ENCODE peak calls at places on chromosomes 16 and 17, in eight cellular contexts. One of them, this sample, is unnamed.

GRCh38 chr17:41354538-41354937 is 3.9 kb upstream of the KRT33A start:
- DNase-seq in stimulated activated CD4-positive, alpha-beta T cell treated with anti-CD3 and anti-CD28 coated beads, Interleukin-4, amount 100 ng/mL, for 4 hours: no peak
- DNase-seq in K562: no peak
- DNase-seq in stimulated activated naive B cell treated with anti-CD40 and anti-IgM and Interleukin-4, amounts not matched to agents 10 μg/mL and 1 μg/mL and 100 μg/mL, for 72 hours: no peak
- DNase-seq in GM04504: no peak
- DNase-seq in foreskin fibroblast: no peak
- DNase-seq in uterus: no peak
- DNase-seq in MV-4-11: peak; percentile 90
- DNase-seq in this sample: no peak

GRCh38 chr17:1961187-1961586 is 63.9 kb downstream of the RTN4RL1 start:
- DNase-seq in K562: no peak
- DNase-seq in stimulated activated naive B cell treated with anti-CD40 and anti-IgM and Interleukin-4, amounts not matched to agents 10 μg/mL and 1 μg/mL and 100 μg/mL, for 72 hours: no peak
- DNase-seq in uterus: no peak
- DNase-seq in foreskin fibroblast: no peak
- DNase-seq in MV-4-11: no peak
- DNase-seq in GM04504: no peak
- DNase-seq in stimulated activated CD4-positive, alpha-beta T cell treated with anti-CD3 and anti-CD28 coated beads, Interleukin-4, amount 100 ng/mL, for 4 hours: no peak
- DNase-seq in this sample: no peak

GRCh38 chr16:80744856-80745255 is 59.5 kb downstream of the CDYL2 start:
- DNase-seq in foreskin fibroblast: no peak
- DNase-seq in uterus: no peak
- DNase-seq in K562: no peak
- DNase-seq in GM04504: no peak
- DNase-seq in stimulated activated naive B cell treated with anti-CD40 and anti-IgM and Interleukin-4, amounts not matched to agents 10 μg/mL and 1 μg/mL and 100 μg/mL, for 72 hours: no peak
- DNase-seq in stimulated activated CD4-positive, alpha-beta T cell treated with anti-CD3 and anti-CD28 coated beads, Interleukin-4, amount 100 ng/mL, for 4 hours: no peak
- DNase-seq in MV-4-11: peak; percentile 8
- DNase-seq in this sample: no peak

GRCh38 chr16:66493490-66494401 is 56.2 kb downstream of the TK2 start:
- DNase-seq in stimulated activated CD4-positive, alpha-beta T cell treated with anti-CD3 and anti-CD28 coated beads, Interleukin-4, amount 100 ng/mL, for 4 hours: no peak
- DNase-seq in K562: no peak
- DNase-seq in foreskin fibroblast: no peak
- DNase-seq in GM04504: no peak
- DNase-seq in MV-4-11: no peak
- DNase-seq in stimulated activated naive B cell treated with anti-CD40 and anti-IgM and Interleukin-4, amounts not matched to agents 10 μg/mL and 1 μg/mL and 100 μg/mL, for 72 hours: no peak
- DNase-seq in uterus: peak; percentile 9
- DNase-seq in this sample: no peak

GRCh38 chr16:65672960-65673359 is 551.1 kb upstream of the CDH11 start:
- DNase-seq in GM04504: peak; percentile 14
- DNase-seq in MV-4-11: no peak
- DNase-seq in foreskin fibroblast: peak; percentile 46
- DNase-seq in stimulated activated naive B cell treated with anti-CD40 and anti-IgM and Interleukin-4, amounts not matched to agents 10 μg/mL and 1 μg/mL and 100 μg/mL, for 72 hours: no peak
- DNase-seq in K562: peak; percentile 16
- DNase-seq in uterus: no peak
- DNase-seq in stimulated activated CD4-positive, alpha-beta T cell treated with anti-CD3 and anti-CD28 coated beads, Interleukin-4, amount 100 ng/mL, for 4 hours: no peak
- DNase-seq in this sample: no peak

GRCh38 chr17:35731932-35732805 is 730 bp downstream of the RASL10B start:
- DNase-seq in foreskin fibroblast: peak; percentile 37
- DNase-seq in stimulated activated CD4-positive, alpha-beta T cell treated with anti-CD3 and anti-CD28 coated beads, Interleukin-4, amount 100 ng/mL, for 4 hours: no peak
- DNase-seq in GM04504: no peak
- DNase-seq in uterus: no peak
- DNase-seq in MV-4-11: no peak
- DNase-seq in K562: no peak
- DNase-seq in stimulated activated naive B cell treated with anti-CD40 and anti-IgM and Interleukin-4, amounts not matched to agents 10 μg/mL and 1 μg/mL and 100 μg/mL, for 72 hours: no peak
- DNase-seq in this sample: no peak

GRCh38 chr17:18184143-18185007 is 747 bp downstream of the ALKBH5 start:
- DNase-seq in stimulated activated CD4-positive, alpha-beta T cell treated with anti-CD3 and anti-CD28 coated beads, Interleukin-4, amount 100 ng/mL, for 4 hours: peak; percentile 79
- DNase-seq in stimulated activated naive B cell treated with anti-CD40 and anti-IgM and Interleukin-4, amounts not matched to agents 10 μg/mL and 1 μg/mL and 100 μg/mL, for 72 hours: peak; percentile 37
- DNase-seq in uterus: peak; percentile 52
- DNase-seq in MV-4-11: peak; percentile 45
- DNase-seq in K562: peak; percentile 59
- DNase-seq in foreskin fibroblast: peak; percentile 73
- DNase-seq in GM04504: no peak
- DNase-seq in this sample: peak; percentile 59

GRCh38 chr17:36728030-36728991 is 126.9 kb downstream of the MRM1 start:
- DNase-seq in MV-4-11: no peak
- DNase-seq in K562: peak; percentile 72
- DNase-seq in GM04504: no peak
- DNase-seq in stimulated activated naive B cell treated with anti-CD40 and anti-IgM and Interleukin-4, amounts not matched to agents 10 μg/mL and 1 μg/mL and 100 μg/mL, for 72 hours: no peak
- DNase-seq in stimulated activated CD4-positive, alpha-beta T cell treated with anti-CD3 and anti-CD28 coated beads, Interleukin-4, amount 100 ng/mL, for 4 hours: peak; percentile 58
- DNase-seq in foreskin fibroblast: no peak
- DNase-seq in uterus: no peak
- DNase-seq in this sample: no peak

GRCh38 chr16:89860747-89861304 is 12.6 kb upstream of the TCF25 start:
- DNase-seq in stimulated activated CD4-positive, alpha-beta T cell treated with anti-CD3 and anti-CD28 coated beads, Interleukin-4, amount 100 ng/mL, for 4 hours: peak; percentile 61
- DNase-seq in GM04504: no peak
- DNase-seq in stimulated activated naive B cell treated with anti-CD40 and anti-IgM and Interleukin-4, amounts not matched to agents 10 μg/mL and 1 μg/mL and 100 μg/mL, for 72 hours: peak; percentile 69
- DNase-seq in K562: peak; percentile 97
- DNase-seq in uterus: peak; percentile 58
- DNase-seq in foreskin fibroblast: peak; percentile 75
- DNase-seq in MV-4-11: peak; percentile 24
- DNase-seq in this sample: peak; percentile 91

GRCh38 chr16:77897831-77898540 is 109.6 kb downstream of the VAT1L start:
- DNase-seq in uterus: no peak
- DNase-seq in MV-4-11: no peak
- DNase-seq in K562: no peak
- DNase-seq in stimulated activated naive B cell treated with anti-CD40 and anti-IgM and Interleukin-4, amounts not matched to agents 10 μg/mL and 1 μg/mL and 100 μg/mL, for 72 hours: no peak
- DNase-seq in foreskin fibroblast: no peak
- DNase-seq in GM04504: peak; percentile 35
- DNase-seq in stimulated activated CD4-positive, alpha-beta T cell treated with anti-CD3 and anti-CD28 coated beads, Interleukin-4, amount 100 ng/mL, for 4 hours: no peak
- DNase-seq in this sample: no peak